ENCODE peak calls at places on chromosomes 16 and 17, in seven cellular contexts. U, L, Y, Z, I, G and P are unnamed samples.

GRCh38 chr16:50696575-50697420 is 3.4 kb downstream of the NOD2 start:
- DNase-seq in G (no peak), Y (peak; percentile 52), L (peak; percentile 91), Z (peak; percentile 55), I (peak; percentile 78), U (peak; percentile 77), P (peak; percentile 63)

GRCh38 chr16:85124636-85125346 is 12.5 kb upstream of the CIBAR2 start:
- DNase-seq in L (no peak), Y (no peak), I (no peak), Z (no peak), U (no peak), G (no peak), P (no peak)

GRCh38 chr17:50909765-50910661 is 43.9 kb upstream of the TOB1 start:
- DNase-seq in G (no peak), Y (no peak), U (no peak), L (no peak), I (peak; percentile 63), Z (no peak), P (no peak)

GRCh38 chr16:83187404-83187803 is 560.6 kb downstream of the CDH13 start:
- DNase-seq in Z (no peak), L (no peak), I (no peak), Y (no peak), G (no peak), U (no peak), P (no peak)

GRCh38 chr16:66610111-66610820 is 5.8 kb downstream of the CMTM3 start:
- DNase-seq in U (no peak), L (no peak), Y (no peak), G (no peak), Z (no peak), I (no peak), P (no peak)

GRCh38 chr17:79593636-79594035 is 17.2 kb downstream of the RBFOX3 start:
- DNase-seq in L (no peak), G (no peak), Z (no peak), U (no peak), Y (no peak), I (no peak), P (no peak)

GRCh38 chr16:71929048-71929447 is 33.7 kb downstream of the IST1 start:
- DNase-seq in U (no peak), L (peak; percentile 26), Y (no peak), Z (no peak), I (no peak), G (no peak), P (no peak)

GRCh38 chr17:3835410-3836229 is 10.4 kb downstream of the NCBP3 start:
- DNase-seq in L (no peak), Y (no peak), Z (no peak), I (no peak), U (no peak), G (no peak), P (no peak)

GRCh38 chr16:83336630-83337029 is 471.1 kb upstream of the HSBP1 start:
- DNase-seq in Z (no peak), U (no peak), G (no peak), Y (no peak), I (no peak), L (no peak), P (no peak)

GRCh38 chr17:50037321-50038107 is 18.4 kb upstream of the ITGA3 start:
- DNase-seq in U (peak; percentile 56), L (peak; percentile 53), Y (peak; percentile 77), I (no peak), Z (no peak), G (peak; percentile 55), P (peak; percentile 89)

GRCh38 chr16:14062261-14062660 is 8.9 kb upstream of the MRTFB start:
- DNase-seq in I (no peak), Z (no peak), L (no peak), G (no peak), U (no peak), Y (no peak), P (no peak)

GRCh38 chr16:14051110-14051729 is 19.9 kb upstream of the MRTFB start:
- DNase-seq in Y (no peak), L (no peak), G (no peak), I (no peak), U (no peak), Z (no peak), P (no peak)

GRCh38 chr16:14057878-14058382 is 13.2 kb upstream of the MRTFB start:
- DNase-seq in G (no peak), U (no peak), Z (no peak), I (no peak), Y (no peak), L (no peak), P (no peak)

GRCh38 chr16:14061732-14062259 is 9.3 kb upstream of the MRTFB start:
- DNase-seq in Y (no peak), G (no peak), L (no peak), Z (no peak), U (no peak), I (peak; percentile 38), P (no peak)

DNA sequence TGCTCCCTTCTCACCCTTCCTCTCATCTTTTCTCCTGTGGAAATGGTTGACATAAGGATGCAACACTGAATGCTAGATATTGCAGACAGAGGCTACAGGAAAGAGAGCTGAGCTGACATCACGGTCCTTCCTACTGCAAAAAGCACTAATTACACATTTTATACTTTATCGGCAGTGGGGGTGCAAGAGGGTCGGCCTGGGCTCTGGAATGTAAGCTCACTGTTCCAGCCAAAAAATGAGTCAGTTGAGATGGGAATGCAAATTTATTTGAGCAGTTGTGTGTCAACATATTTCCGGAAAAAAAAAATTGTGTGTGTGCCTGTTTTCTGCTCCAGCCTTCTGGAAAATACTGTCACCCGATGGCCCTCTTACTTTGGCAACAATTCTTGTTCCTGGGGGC is 14.1 kb upstream of the MRTFB start:
- DNase-seq in I (no peak), Y (no peak), G (no peak), Z (no peak), U (no peak), L (no peak), P (no peak)
- H3K27ac ChIP-seq in I (no peak overlapping the region), Y (no peak overlapping the region), G (no peak overlapping the region), Z (no peak overlapping the region), U (peak overlapping the region; percentile 25), L (peak overlapping the region; percentile 28), P (no peak overlapping the region)

DNA sequence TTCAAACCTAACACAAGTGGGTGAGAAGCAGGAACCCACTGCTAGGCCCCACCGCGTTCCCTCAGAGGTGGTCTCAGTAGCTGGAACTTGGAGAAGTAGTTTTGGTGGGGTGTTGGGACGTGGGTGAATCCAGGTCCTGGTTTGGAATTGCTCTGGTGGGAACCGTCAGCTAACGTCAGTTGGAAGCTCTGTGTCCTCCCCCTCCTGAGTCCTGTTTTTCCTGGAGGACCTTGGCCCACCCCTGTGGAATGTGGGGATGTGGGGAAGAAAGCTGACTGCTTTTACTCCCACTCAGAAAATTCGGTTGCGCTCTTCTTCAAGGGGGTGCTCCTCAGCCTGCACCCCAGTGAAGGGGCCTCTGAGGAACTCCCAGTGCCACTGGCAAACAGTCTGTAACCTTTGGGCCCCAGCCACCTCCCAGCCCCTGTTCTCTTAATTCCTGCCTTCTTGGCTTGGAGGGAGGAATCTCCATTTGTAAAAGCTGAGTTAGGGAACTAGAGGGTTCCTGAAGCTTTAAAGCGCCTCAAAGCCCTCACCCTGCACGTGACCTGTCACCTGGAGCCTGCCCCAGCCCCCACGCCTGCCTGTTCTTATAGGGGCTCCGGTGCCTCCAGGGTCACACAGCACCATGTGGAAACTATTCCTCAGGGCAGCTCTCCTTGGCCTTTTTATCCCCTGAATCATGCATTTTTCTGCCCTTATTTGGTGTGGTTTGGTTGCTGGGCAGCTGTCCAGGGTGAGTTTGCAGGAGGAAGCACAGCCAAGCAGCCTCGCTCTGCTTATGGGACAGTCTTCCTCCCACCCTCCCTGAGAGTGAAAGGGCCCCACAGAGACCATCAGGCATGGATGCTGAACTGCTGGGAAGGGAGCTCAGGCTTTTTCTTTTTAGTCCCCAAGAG is 16.2 kb upstream of the NAGLU start:
- DNase-seq in Z (peak; percentile 40), G (no peak), Y (peak; percentile 95), U (peak; percentile 77), L (peak; percentile 85), I (peak; percentile 90), P (peak; percentile 91)
- TF ChIP-seq EP300 in Z (no peak), G (no peak), Y (peak; percentile 67), U (peak; percentile 66), L (peak; percentile 42), I (peak; percentile 29), P (peak; percentile 66)

GRCh38 chr17:28226563-28226962 is 92.4 kb upstream of the TMEM97 start:
- DNase-seq in Y (no peak), U (no peak), G (no peak), L (no peak), I (no peak), Z (no peak), P (no peak)

GRCh38 chr17:28225872-28226271 is 93.1 kb upstream of the TMEM97 start:
- DNase-seq in Y (no peak), L (no peak), I (no peak), G (no peak), Z (no peak), U (no peak), P (no peak)

GRCh38 chr17:28227278-28228108 is 91.5 kb upstream of the TMEM97 start:
- DNase-seq in Z (no peak), I (no peak), L (peak; percentile 81), U (peak; percentile 87), G (peak; percentile 94), Y (peak; percentile 93), P (peak; percentile 56)

GRCh38 chr17:28228109-28228840 is 90.7 kb upstream of the TMEM97 start:
- DNase-seq in Z (no peak), L (no peak), G (peak; percentile 46), I (no peak), Y (peak; percentile 55), U (no peak), P (no peak)

DNA sequence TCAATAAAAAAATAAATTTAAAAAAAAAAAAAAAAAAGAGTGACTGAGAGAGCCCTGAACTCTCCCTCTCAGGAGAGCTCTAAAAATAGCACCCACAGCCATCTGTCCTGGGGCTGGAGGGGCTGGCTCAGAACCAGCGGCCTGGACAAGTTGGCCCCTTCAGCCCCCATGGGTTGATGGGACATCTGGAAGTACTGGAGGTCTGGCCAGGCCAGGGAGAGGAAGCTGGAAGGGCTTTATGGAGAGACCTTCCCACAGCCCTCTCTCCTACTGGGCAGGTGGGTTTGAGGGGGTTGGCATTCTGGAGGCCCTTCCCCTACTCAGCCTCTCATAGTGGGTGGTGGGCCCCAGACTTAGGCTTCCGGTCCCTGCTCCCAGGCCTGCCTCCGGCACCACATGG is 93.7 kb upstream of the TMEM97 start:
- DNase-seq in U (no peak), I (no peak), L (no peak), G (no peak), Z (no peak), Y (no peak), P (no peak)
- H3K27ac ChIP-seq in U (no peak overlapping the region), I (no peak overlapping the region), L (no peak overlapping the region), G (no peak overlapping the region), Z (no peak overlapping the region), Y (no peak overlapping the region), P (no peak overlapping the region)

GRCh38 chr16:57808589-57808988 is 6.3 kb upstream of the KIFC3 start:
- DNase-seq in I (no peak), U (no peak), G (no peak), Y (no peak), L (no peak), Z (no peak), P (no peak)

GRCh38 chr16:57805176-57805575 is 2.9 kb upstream of the KIFC3 start:
- DNase-seq in I (peak; percentile 59), L (no peak), Z (no peak), Y (peak; percentile 93), U (no peak), G (no peak), P (peak; percentile 83)

GRCh38 chr16:57809276-57809793 is 7.0 kb upstream of the KIFC3 start:
- DNase-seq in L (no peak), Y (no peak), I (no peak), U (no peak), G (no peak), Z (no peak), P (no peak)

GRCh38 chr16:57807968-57808528 is 5.8 kb upstream of the KIFC3 start:
- DNase-seq in U (peak; percentile 92), L (peak; percentile 87), Y (peak; percentile 98), G (peak; percentile 84), I (peak; percentile 92), Z (peak; percentile 86), P (peak; percentile 76)

GRCh38 chr16:57807252-57807967 is 5.1 kb upstream of the KIFC3 start:
- DNase-seq in L (no peak), Y (peak; percentile 89), Z (no peak), U (no peak), G (no peak), I (no peak), P (no peak)
- TF ChIP-seq EP300 in L (no peak), Y (peak; percentile 70), Z (no peak), U (no peak), G (no peak), I (no peak), P (no peak)